ENCODE peak calls at places on chromosomes 4 and X, in six cellular contexts. One of them, this sample, is unnamed.

GRCh38 chr4:141575884-141576283 is 60.5 kb upstream of the IL15 start:
- DNase-seq in WTC11: no peak
- DNase-seq in right lobe of liver: no peak
- DNase-seq in AG04450: no peak
- DNase-seq in tibial artery: no peak
- DNase-seq in retinal pigment epithelial cell: no peak
- DNase-seq in this sample: peak

GRCh38 chrX:68989865-68990606 is 161.2 kb downstream of the EFNB1 start:
- DNase-seq in WTC11: peak
- DNase-seq in right lobe of liver: no peak
- DNase-seq in AG04450: peak
- DNase-seq in tibial artery: no peak
- DNase-seq in retinal pigment epithelial cell: peak
- DNase-seq in this sample: no peak

GRCh38 chr4:182880387-182881356 is 36.5 kb downstream of the DCTD start:
- DNase-seq in WTC11: no peak
- DNase-seq in right lobe of liver: no peak
- DNase-seq in AG04450: no peak
- DNase-seq in tibial artery: peak
- DNase-seq in retinal pigment epithelial cell: peak
- DNase-seq in this sample: peak

GRCh38 chr4:141713771-141714445 is 77.5 kb downstream of the IL15 start:
- DNase-seq in WTC11: no peak
- DNase-seq in right lobe of liver: no peak
- DNase-seq in AG04450: no peak
- DNase-seq in tibial artery: no peak
- DNase-seq in retinal pigment epithelial cell: peak
- DNase-seq in this sample: peak

GRCh38 chr4:170231377-170231776 is 141.6 kb upstream of the AADAT start:
- DNase-seq in WTC11: no peak
- DNase-seq in right lobe of liver: no peak
- DNase-seq in AG04450: no peak
- DNase-seq in tibial artery: no peak
- DNase-seq in retinal pigment epithelial cell: no peak
- DNase-seq in this sample: no peak

GRCh38 chr4:21191304-21191703 is 491.0 kb downstream of the PACRGL start:
- DNase-seq in WTC11: no peak
- DNase-seq in right lobe of liver: no peak
- DNase-seq in AG04450: no peak
- DNase-seq in tibial artery: no peak
- DNase-seq in retinal pigment epithelial cell: no peak
- DNase-seq in this sample: no peak

GRCh38 chrX:26411045-26411444 is 195.1 kb downstream of the MAGEB5 start:
- DNase-seq in WTC11: no peak
- DNase-seq in right lobe of liver: no peak
- DNase-seq in AG04450: no peak
- DNase-seq in tibial artery: no peak
- DNase-seq in retinal pigment epithelial cell: no peak
- DNase-seq in this sample: no peak

GRCh38 chr4:22492987-22493386 is 22.9 kb downstream of the ADGRA3 start:
- DNase-seq in WTC11: no peak
- DNase-seq in right lobe of liver: no peak
- DNase-seq in AG04450: no peak
- DNase-seq in tibial artery: no peak
- DNase-seq in retinal pigment epithelial cell: no peak
- DNase-seq in this sample: no peak

GRCh38 chrX:155899366-155899765 is 18.2 kb downstream of the VAMP7 start:
- DNase-seq in WTC11: no peak
- DNase-seq in right lobe of liver: no peak
- DNase-seq in AG04450: no peak
- DNase-seq in tibial artery: no peak
- DNase-seq in retinal pigment epithelial cell: no peak
- DNase-seq in this sample: no peak

GRCh38 chrX:107725761-107726555 is 49.6 kb downstream of the TSC22D3 start:
- DNase-seq in WTC11: no peak
- DNase-seq in right lobe of liver: no peak
- DNase-seq in AG04450: no peak
- DNase-seq in tibial artery: no peak
- DNase-seq in retinal pigment epithelial cell: no peak
- DNase-seq in this sample: peak

GRCh38 chr4:84708406-84709135 is 125.6 kb downstream of the CDS1 start:
- DNase-seq in WTC11: no peak
- DNase-seq in right lobe of liver: no peak
- DNase-seq in AG04450: no peak
- DNase-seq in tibial artery: no peak
- DNase-seq in retinal pigment epithelial cell: no peak
- DNase-seq in this sample: no peak

GRCh38 chrX:76148753-76149152 is 24.1 kb upstream of the PBDC1 start:
- DNase-seq in WTC11: peak
- DNase-seq in right lobe of liver: no peak
- DNase-seq in AG04450: no peak
- DNase-seq in tibial artery: no peak
- DNase-seq in retinal pigment epithelial cell: no peak
- DNase-seq in this sample: peak

GRCh38 chr4:78185117-78185516 is 128.0 kb downstream of the FRAS1 start:
- DNase-seq in WTC11: no peak
- DNase-seq in right lobe of liver: no peak
- DNase-seq in AG04450: no peak
- DNase-seq in tibial artery: no peak
- DNase-seq in retinal pigment epithelial cell: no peak
- DNase-seq in this sample: no peak

GRCh38 chrX:131729295-131729694 is 185.4 kb downstream of the OR13H1 start:
- DNase-seq in WTC11: no peak
- DNase-seq in right lobe of liver: no peak
- DNase-seq in AG04450: no peak
- DNase-seq in tibial artery: no peak
- DNase-seq in retinal pigment epithelial cell: peak
- DNase-seq in this sample: peak

GRCh38 chrX:131816551-131817136 is 206.5 kb upstream of the STK26 start:
- DNase-seq in WTC11: no peak
- DNase-seq in right lobe of liver: no peak
- DNase-seq in AG04450: no peak
- DNase-seq in tibial artery: no peak
- DNase-seq in retinal pigment epithelial cell: no peak
- DNase-seq in this sample: peak

GRCh38 chr4:184385705-184386141 is 88.6 kb downstream of the IRF2 start:
- DNase-seq in WTC11: no peak
- DNase-seq in right lobe of liver: peak
- DNase-seq in AG04450: no peak
- DNase-seq in tibial artery: no peak
- DNase-seq in retinal pigment epithelial cell: no peak
- DNase-seq in this sample: no peak

GRCh38 chrX:44474410-44474809 is 68.2 kb downstream of the FUNDC1 start:
- DNase-seq in WTC11: no peak
- DNase-seq in right lobe of liver: peak
- DNase-seq in AG04450: no peak
- DNase-seq in tibial artery: no peak
- DNase-seq in retinal pigment epithelial cell: no peak
- DNase-seq in this sample: peak

GRCh38 chr4:187613089-187613839 is 382.3 kb upstream of the ZFP42 start:
- DNase-seq in WTC11: no peak
- DNase-seq in right lobe of liver: no peak
- DNase-seq in AG04450: no peak
- DNase-seq in tibial artery: no peak
- DNase-seq in retinal pigment epithelial cell: no peak
- DNase-seq in this sample: no peak

GRCh38 chrX:68490644-68491043 is 8.2 kb upstream of the YIPF6 start:
- DNase-seq in WTC11: no peak
- DNase-seq in right lobe of liver: no peak
- DNase-seq in AG04450: no peak
- DNase-seq in tibial artery: no peak
- DNase-seq in retinal pigment epithelial cell: peak
- DNase-seq in this sample: peak

GRCh38 chrX:153592966-153593688 is 5.8 kb downstream of the CCNQ start:
- DNase-seq in WTC11: no peak
- DNase-seq in right lobe of liver: peak
- DNase-seq in AG04450: no peak
- DNase-seq in tibial artery: no peak
- DNase-seq in retinal pigment epithelial cell: no peak
- DNase-seq in this sample: no peak

GRCh38 chrX:123138473-123138872 is 45.6 kb upstream of the GRIA3 start:
- DNase-seq in WTC11: no peak
- DNase-seq in right lobe of liver: no peak
- DNase-seq in AG04450: no peak
- DNase-seq in tibial artery: no peak
- DNase-seq in retinal pigment epithelial cell: no peak
- DNase-seq in this sample: peak

GRCh38 chr4:81504685-81505598 is 33.2 kb upstream of the RASGEF1B start:
- DNase-seq in WTC11: no peak
- DNase-seq in right lobe of liver: peak
- DNase-seq in AG04450: no peak
- DNase-seq in tibial artery: peak
- DNase-seq in retinal pigment epithelial cell: no peak
- DNase-seq in this sample: no peak
- TF ChIP-seq CTCF in WTC11: no peak
- TF ChIP-seq CTCF in right lobe of liver: no peak
- TF ChIP-seq CTCF in AG04450: no peak
- TF ChIP-seq CTCF in tibial artery: no peak
- TF ChIP-seq CTCF in retinal pigment epithelial cell: no peak
- TF ChIP-seq CTCF in this sample: no peak

DNA sequence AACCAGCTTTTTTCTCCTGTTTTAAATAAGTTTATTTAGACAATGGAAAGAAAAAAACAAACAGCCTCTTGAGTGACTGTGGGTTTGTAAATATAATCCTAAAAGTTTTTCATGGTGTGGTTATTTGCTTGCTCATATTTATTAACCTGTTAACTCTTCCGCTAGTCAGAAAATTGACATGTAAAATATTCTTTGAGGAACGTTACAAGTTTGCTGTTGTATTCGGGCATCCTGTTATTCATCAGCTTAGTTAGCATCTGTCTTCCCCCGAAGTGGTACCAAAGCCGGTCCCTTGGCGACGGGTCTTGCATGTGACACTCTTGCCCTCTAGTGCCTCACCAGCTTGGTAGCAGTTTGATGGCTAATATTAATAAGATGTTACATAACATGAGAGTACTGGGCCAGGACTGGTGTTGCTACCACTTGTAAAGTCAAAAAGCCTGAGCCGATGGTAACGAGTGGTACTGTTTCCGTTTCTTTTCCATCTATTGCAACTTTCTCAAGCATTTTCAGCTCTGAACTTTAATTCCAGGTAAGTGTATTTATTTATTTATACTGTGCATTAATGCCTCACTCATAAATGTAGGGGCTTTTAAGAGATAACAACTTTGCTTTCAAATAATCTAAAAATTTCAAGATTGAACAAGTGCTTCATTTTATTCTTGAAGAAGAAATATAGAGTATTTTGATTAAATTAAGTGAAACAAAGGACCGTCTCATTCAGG is at the start of gene NDST3:
- DNase-seq in WTC11: peak
- DNase-seq in right lobe of liver: peak
- DNase-seq in AG04450: no peak
- DNase-seq in tibial artery: peak
- DNase-seq in retinal pigment epithelial cell: peak
- DNase-seq in this sample: peak
- TF ChIP-seq CTCF in WTC11: peak
- TF ChIP-seq CTCF in right lobe of liver: peak
- TF ChIP-seq CTCF in AG04450: peak
- TF ChIP-seq CTCF in tibial artery: no peak
- TF ChIP-seq CTCF in retinal pigment epithelial cell: peak
- TF ChIP-seq CTCF in this sample: peak

DNA sequence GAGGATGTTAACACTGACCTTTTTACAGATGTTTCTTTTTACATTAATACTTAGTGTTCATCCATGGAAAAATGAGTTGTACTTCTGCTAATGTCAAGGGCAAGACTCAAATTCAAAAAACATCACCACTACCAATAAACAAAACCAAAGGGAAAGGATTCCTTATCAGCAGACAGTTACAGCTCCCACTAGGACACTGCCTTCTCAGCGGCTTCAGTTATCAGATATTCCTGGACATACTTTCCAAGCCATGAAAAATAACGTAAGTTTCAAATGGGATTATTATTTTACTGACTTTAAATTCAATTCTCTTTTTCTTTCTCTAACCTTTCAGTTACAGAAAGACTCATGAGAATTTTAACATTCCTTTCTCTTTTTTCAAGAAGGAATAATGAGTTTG is 83.4 kb downstream of the RASL11B start:
- DNase-seq in WTC11: no peak
- DNase-seq in right lobe of liver: no peak
- DNase-seq in AG04450: no peak
- DNase-seq in tibial artery: no peak
- DNase-seq in retinal pigment epithelial cell: no peak
- DNase-seq in this sample: no peak
- TF ChIP-seq CTCF in WTC11: no peak
- TF ChIP-seq CTCF in right lobe of liver: no peak
- TF ChIP-seq CTCF in AG04450: no peak
- TF ChIP-seq CTCF in tibial artery: no peak
- TF ChIP-seq CTCF in retinal pigment epithelial cell: no peak
- TF ChIP-seq CTCF in this sample: no peak

GRCh38 chrX:15146515-15146914 is 123.4 kb downstream of the ASB9 start:
- DNase-seq in WTC11: peak
- DNase-seq in right lobe of liver: peak
- DNase-seq in AG04450: no peak
- DNase-seq in tibial artery: no peak
- DNase-seq in retinal pigment epithelial cell: no peak
- DNase-seq in this sample: peak
- TF ChIP-seq CTCF in WTC11: peak
- TF ChIP-seq CTCF in right lobe of liver: peak
- TF ChIP-seq CTCF in AG04450: peak
- TF ChIP-seq CTCF in tibial artery: no peak
- TF ChIP-seq CTCF in retinal pigment epithelial cell: peak
- TF ChIP-seq CTCF in this sample: peak

DNA sequence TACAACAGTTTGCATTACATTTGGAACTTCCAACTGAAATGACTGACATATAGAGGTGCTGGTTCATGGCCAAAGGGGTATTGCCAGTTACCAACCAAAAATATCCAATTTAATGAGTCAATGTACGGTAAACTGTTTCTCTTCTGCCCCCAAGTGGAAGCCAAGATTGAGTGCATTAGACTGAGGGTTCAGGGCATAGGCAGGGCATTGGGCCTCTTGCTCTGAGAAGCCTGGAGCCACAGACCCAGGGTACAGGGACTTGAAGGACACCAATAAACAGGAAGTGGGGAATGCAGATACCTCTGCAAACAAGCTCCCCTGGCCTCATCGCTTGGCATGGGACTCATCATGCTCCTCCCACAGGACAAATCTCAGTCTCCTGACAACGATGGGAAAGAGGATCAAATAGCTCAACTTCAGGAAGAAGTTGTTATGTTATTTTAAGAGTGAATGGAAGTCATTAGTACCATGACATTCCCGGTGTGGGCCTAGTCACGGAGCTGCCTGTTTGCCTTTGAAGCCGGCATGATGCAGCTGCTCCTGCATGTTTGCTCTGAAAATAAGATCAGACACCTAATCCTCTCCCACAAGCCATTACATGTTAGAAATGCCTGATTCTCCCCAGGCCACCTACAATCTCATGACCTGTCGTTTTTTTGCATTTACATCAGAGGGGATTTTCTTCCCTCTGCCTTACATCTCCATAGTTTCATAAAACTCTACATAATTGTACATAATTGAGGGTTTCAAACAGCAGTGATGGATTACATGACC is 224.2 kb downstream of the RCHY1 start:
- DNase-seq in WTC11: peak
- DNase-seq in right lobe of liver: no peak
- DNase-seq in AG04450: no peak
- DNase-seq in tibial artery: no peak
- DNase-seq in retinal pigment epithelial cell: no peak
- DNase-seq in this sample: peak
- TF ChIP-seq CTCF in WTC11: no peak
- TF ChIP-seq CTCF in right lobe of liver: peak
- TF ChIP-seq CTCF in AG04450: peak
- TF ChIP-seq CTCF in tibial artery: peak
- TF ChIP-seq CTCF in retinal pigment epithelial cell: peak
- TF ChIP-seq CTCF in this sample: peak